ENCODE peak calls at places on chromosomes 16 and 17, in nine cellular contexts. T, S, L, E, M, J, B, C and A are unnamed samples.

GRCh38 chr17:28527859-28528258 is 21.7 kb downstream of the FOXN1 start:
- DNase-seq in S (no peak), J (no peak), C (peak; percentile 69), E (no peak), L (no peak), M (no peak), T (no peak), B (no peak), A (no peak)

GRCh38 chr16:19384656-19385055 is 33.0 kb upstream of the TMC5 start:
- DNase-seq in S (no peak), C (peak; percentile 72), J (no peak), L (no peak), E (no peak), B (no peak), M (no peak), T (no peak), A (no peak)

GRCh38 chr16:19184823-19185509 is 16.9 kb downstream of the SYT17 start:
- DNase-seq in T (no peak), C (no peak), M (no peak), B (no peak), L (no peak), E (no peak), J (no peak), S (peak; percentile 58), A (no peak)

GRCh38 chr16:72203401-72203800 is 31.4 kb upstream of the PMFBP1 start:
- DNase-seq in C (no peak), L (no peak), T (no peak), S (peak; percentile 32), M (no peak), E (no peak), J (no peak), B (peak; percentile 4), A (peak; percentile 29)

GRCh38 chr16:25177831-25178688 is 38.7 kb upstream of the AQP8 start:
- DNase-seq in C (no peak), L (no peak), E (no peak), J (no peak), S (no peak), T (peak; percentile 49), M (peak; percentile 67), B (no peak), A (peak; percentile 63)

GRCh38 chr17:75476274-75476673 is 19.8 kb downstream of the TMEM94 start:
- DNase-seq in B (peak; percentile 39), E (no peak), L (no peak), M (no peak), J (no peak), T (peak; percentile 62), C (no peak), S (peak; percentile 68), A (peak; percentile 58)

GRCh38 chr17:27572665-27573064 is 58.3 kb upstream of the LGALS9 start:
- DNase-seq in L (peak; percentile 17), C (no peak), S (no peak), T (no peak), J (no peak), E (no peak), B (peak; percentile 77), M (no peak), A (no peak)

GRCh38 chr16:11374255-11374654 is 29.0 kb downstream of the RMI2 start:
- DNase-seq in J (no peak), S (no peak), M (no peak), B (no peak), C (no peak), L (no peak), E (no peak), T (no peak), A (no peak)

GRCh38 chr17:69607162-69607834 is 192.8 kb downstream of the MAP2K6 start:
- DNase-seq in L (peak; percentile 86), M (peak; percentile 65), T (peak; percentile 81), B (peak; percentile 85), C (peak; percentile 60), J (peak; percentile 77), E (no peak), S (peak; percentile 84), A (peak; percentile 87)

GRCh38 chr17:82611140-82612058 is 36.8 kb downstream of the WDR45B start:
- DNase-seq in S (peak; percentile 85), B (peak; percentile 60), L (peak; percentile 75), T (peak; percentile 58), M (no peak), J (no peak), E (no peak), C (no peak), A (no peak)

DNA sequence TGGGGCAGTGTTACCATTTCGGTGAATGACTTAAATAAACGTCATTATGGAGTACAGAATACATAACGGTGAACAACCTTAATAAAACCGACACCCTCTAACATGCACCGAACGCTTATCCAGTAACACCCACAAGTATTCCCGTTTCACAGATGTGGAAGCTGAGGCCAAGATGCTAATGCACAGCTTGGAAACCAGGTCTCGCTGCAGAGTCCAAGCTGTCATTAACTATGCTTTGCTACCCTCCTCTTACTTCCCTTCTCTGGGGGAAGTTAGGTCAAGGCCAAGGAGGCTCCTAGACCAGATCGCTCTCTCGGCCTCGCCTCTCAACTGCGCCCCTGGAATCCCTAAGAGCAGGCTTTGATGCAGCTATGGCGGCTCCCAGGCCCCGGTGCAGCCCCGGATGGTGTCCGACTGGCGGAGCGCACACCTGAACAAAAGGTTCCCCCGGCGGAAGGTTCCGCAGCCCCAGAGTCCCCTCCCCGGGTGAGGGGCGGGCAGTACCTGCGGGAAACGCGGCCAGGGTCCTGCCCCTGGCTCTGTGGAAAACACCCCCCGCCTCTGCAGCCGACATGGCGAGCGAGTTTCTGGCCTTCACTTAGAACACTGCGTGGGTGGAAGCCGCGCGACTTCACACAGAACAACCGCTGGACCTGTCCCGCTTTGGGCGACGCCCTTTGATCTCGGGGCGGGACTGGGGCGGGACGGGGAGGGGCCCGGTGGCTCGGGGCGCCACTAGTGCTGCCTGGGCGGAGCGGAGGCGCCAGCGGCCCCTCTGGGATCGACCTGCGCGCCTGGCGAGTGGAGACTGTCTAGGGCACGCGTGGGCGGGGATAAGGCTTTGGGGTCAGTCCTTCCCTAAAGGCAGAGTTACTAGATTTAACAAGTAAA is at the start of gene CPPED1:
- DNase-seq in B (peak; percentile 80), C (peak; percentile 87), S (peak; percentile 95), E (peak; percentile 87), J (peak; percentile 95), M (peak; percentile 96), L (peak; percentile 93), T (peak; percentile 95), A (peak; percentile 92)
- H3K27ac ChIP-seq in B (peak within 1 kb of the TSS; percentile 31), C (peak within 1 kb of the TSS; percentile 68), S (peak within 1 kb of the TSS; percentile 80), E (peak within 1 kb of the TSS; percentile 71), J (peak within 1 kb of the TSS; percentile 91), M (peak within 1 kb of the TSS; percentile 89), L (peak within 1 kb of the TSS; percentile 75), T (peak within 1 kb of the TSS; percentile 4), A (peak within 1 kb of the TSS; percentile 86)

DNA sequence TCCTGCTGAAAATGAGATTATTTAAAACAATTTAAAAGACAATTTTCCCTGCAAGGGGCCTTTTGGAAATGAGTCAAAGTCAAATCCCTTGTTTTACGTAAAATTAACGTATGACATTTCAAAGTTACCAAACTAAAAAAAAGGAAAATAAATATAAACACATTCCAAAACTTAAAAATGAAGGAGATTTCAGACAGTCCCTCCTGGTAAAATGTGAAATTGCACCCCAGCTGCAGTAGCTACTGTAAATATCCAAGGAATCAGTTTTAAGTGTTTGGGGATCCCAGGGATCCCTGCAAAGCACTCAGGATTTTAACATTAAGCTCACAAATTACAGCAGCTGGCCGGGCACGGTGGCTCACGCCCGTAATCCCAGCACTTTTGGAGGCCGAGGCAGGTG is 63.3 kb downstream of the NXN start:
- DNase-seq in J (no peak), T (no peak), M (no peak), B (no peak), C (no peak), E (no peak), L (no peak), S (no peak), A (no peak)
- TF ChIP-seq CTCF in J (no peak), T (no peak), M (no peak), B (peak; percentile 9), C (no peak), E (no peak), L (no peak), S (no peak), A (no peak)

DNA sequence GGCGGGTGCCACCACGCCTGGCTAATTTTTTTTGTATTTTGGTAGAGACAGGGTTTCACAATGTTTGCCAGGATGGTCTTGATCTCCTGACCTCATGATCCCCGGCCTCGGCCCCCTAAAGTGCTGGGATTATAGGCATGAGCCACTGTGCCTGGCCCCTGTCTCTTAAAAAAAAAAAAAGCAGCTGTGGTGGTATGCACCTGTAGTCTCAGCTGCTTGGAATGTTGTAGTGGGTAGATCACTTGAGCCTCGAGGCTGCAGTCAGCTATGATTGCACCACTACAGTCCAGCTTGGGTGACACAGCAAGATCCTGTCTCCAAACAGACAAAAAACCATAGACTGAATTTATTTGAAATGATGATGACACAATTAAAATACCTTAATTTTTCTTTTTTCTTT is 24.3 kb downstream of the CDK12 start:
- DNase-seq in S (peak; percentile 72), C (no peak), B (peak; percentile 98), E (no peak), L (no peak), T (no peak), M (no peak), J (no peak), A (no peak)
- H3K27ac ChIP-seq in S (no peak overlapping the region), C (no peak overlapping the region), B (peak overlapping the region; percentile 38), E (no peak overlapping the region), L (peak overlapping the region; percentile 65), T (no peak overlapping the region), M (no peak overlapping the region), J (no peak overlapping the region), A (no peak overlapping the region)

GRCh38 chr16:87817910-87818309 is 51.4 kb downstream of the SLC7A5 start:
- DNase-seq in E (no peak), T (no peak), M (no peak), J (no peak), L (no peak), B (no peak), C (no peak), S (no peak), A (no peak)

GRCh38 chr16:87819282-87819681 is 50.0 kb downstream of the SLC7A5 start:
- DNase-seq in C (no peak), B (no peak), J (no peak), T (no peak), S (no peak), E (no peak), M (no peak), L (no peak), A (no peak)

GRCh38 chr16:87818533-87819161 is 50.7 kb downstream of the SLC7A5 start:
- DNase-seq in T (no peak), S (no peak), M (no peak), C (no peak), E (no peak), J (no peak), B (no peak), L (no peak), A (no peak)

GRCh38 chr16:87815567-87815966 is 49.8 kb upstream of the KLHDC4 start:
- DNase-seq in M (no peak), J (no peak), E (no peak), S (no peak), T (no peak), B (no peak), C (no peak), L (peak; percentile 75), A (no peak)

DNA sequence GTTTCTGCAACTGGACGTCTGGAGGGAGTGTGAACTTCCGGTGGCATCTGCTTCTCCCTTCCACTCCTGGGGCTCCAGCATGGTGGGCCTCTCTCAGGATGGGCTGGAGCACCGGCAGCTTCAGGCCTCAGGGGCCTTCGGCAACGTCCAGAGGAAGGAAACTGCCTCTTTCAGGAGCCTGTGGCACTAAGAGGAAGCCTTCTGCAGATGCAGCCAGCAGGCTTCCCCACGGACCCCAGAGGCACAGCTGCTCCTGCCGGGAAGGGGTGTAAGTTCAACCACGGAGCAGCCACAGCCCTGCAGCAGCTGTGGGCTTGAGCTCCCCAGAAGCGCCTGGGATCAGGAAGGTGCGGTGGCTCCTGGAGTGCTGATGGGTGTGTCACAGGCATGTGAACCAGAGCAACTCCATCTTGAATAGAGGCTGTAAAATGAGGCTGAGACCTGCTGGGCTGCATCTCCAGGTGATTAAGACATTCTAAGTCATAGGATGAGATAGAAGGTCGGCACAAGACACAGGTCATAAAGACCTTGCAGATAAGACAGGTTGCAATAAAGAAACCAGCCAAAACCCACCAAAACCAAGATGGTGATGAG is 50.8 kb upstream of the KLHDC4 start:
- DNase-seq in M (no peak), E (no peak), C (no peak), S (no peak), B (no peak), J (no peak), L (no peak), T (no peak), A (no peak)
- TF ChIP-seq CTCF in M (no peak), E (no peak), C (no peak), S (no peak), B (no peak), J (no peak), L (no peak), T (no peak), A (no peak)